ENCODE peak calls at places on chromosomes 4 and X, in seven cellular contexts. M, A, E, Q, D, X and V are unnamed samples. For H3K4me1, the result is how much of the 10 kb centered on the place peaks cover.

GRCh38 chrX:137600769-137601168 is 34.8 kb downstream of the ZIC3 start:
- DNase-seq in M (no peak), A (no peak), E (no peak), Q (no peak), D (no peak), X (no peak), V (no peak)

GRCh38 chr4:8176547-8177399 is 18.2 kb upstream of the ABLIM2 start:
- DNase-seq in M (peak), A (peak), E (peak), Q (peak), D (peak), X (peak), V (peak)

GRCh38 chr4:18815779-18816173 is 794.2 kb upstream of the LCORL start:
- DNase-seq in M (no peak), A (no peak), E (no peak), Q (no peak), D (no peak), X (no peak), V (no peak)

GRCh38 chrX:102950908-102951866 is 14.1 kb downstream of the RAB40AL start:
- DNase-seq in M (peak), A (peak), E (peak), Q (peak), D (peak), X (peak), V (peak)

GRCh38 chr4:183906486-183906735 is 1.3 kb downstream of the STOX2 start:
- DNase-seq in M (no peak), A (peak), E (no peak), Q (no peak), D (no peak), X (no peak), V (no peak)

GRCh38 chr4:83223781-83224180 is 60.8 kb downstream of the COQ2 start:
- DNase-seq in M (no peak), A (no peak), E (no peak), Q (no peak), D (no peak), X (peak), V (no peak)

GRCh38 chr4:111512081-111512774 is 633.0 kb upstream of the FAM241A start:
- DNase-seq in M (peak), A (peak), E (peak), Q (peak), D (peak), X (peak), V (no peak)

GRCh38 chrX:24306430-24306829 is 7.4 kb downstream of the SUPT20HL2 start:
- DNase-seq in M (no peak), A (no peak), E (no peak), Q (no peak), D (no peak), X (no peak), V (peak)

GRCh38 chr4:37549003-37549402 is 137.2 kb downstream of the RELL1 start:
- DNase-seq in M (peak), A (peak), E (no peak), Q (no peak), D (no peak), X (peak), V (peak)

GRCh38 chr4:108114503-108114902 is 54.2 kb downstream of the LEF1 start:
- DNase-seq in M (no peak), A (no peak), E (peak), Q (no peak), D (no peak), X (no peak), V (no peak)

GRCh38 chr4:151324449-151325319 is 721 bp downstream of the SH3D19 start:
- DNase-seq in M (peak), A (peak), E (peak), Q (peak), D (peak), X (peak), V (no peak)

GRCh38 chrX:47579537-47579936 is 2.7 kb upstream of the TIMP1 start:
- DNase-seq in M (no peak), A (peak), E (peak), Q (peak), D (no peak), X (peak), V (no peak)

GRCh38 chrX:10109695-10110094 is 47.1 kb upstream of the CLCN4 start:
- DNase-seq in M (no peak), A (no peak), E (no peak), Q (no peak), D (no peak), X (no peak), V (no peak)

GRCh38 chrX:135632353-135632752 is 81.1 kb upstream of the CT45A1 start:
- DNase-seq in M (no peak), A (no peak), E (no peak), Q (no peak), D (no peak), X (no peak), V (peak)

GRCh38 chr4:186719925-186720694 is 3.5 kb downstream of the FAT1 start:
- DNase-seq in M (peak), A (peak), E (peak), Q (no peak), D (no peak), X (peak), V (peak)

GRCh38 chr4:122898370-122899150 is 23.8 kb downstream of the NUDT6 start:
- DNase-seq in M (peak), A (peak), E (no peak), Q (peak), D (peak), X (peak), V (no peak)

GRCh38 chr4:7557447-7557846 is 122.7 kb upstream of the PSAPL1 start:
- DNase-seq in M (peak), A (peak), E (peak), Q (peak), D (no peak), X (peak), V (no peak)

GRCh38 chrX:120999413-120999812 is 13.9 kb upstream of the CT47A1 start:
- DNase-seq in M (no peak), A (no peak), E (no peak), Q (no peak), D (no peak), X (no peak), V (no peak)

GRCh38 chrX:1093586-1094538 is 118.6 kb downstream of the CRLF2 start:
- DNase-seq in M (no peak), A (no peak), E (no peak), Q (no peak), D (no peak), X (no peak), V (no peak)

GRCh38 chr4:24924309-24924781 is 11.5 kb upstream of the CCDC149 start:
- DNase-seq in M (no peak), A (peak), E (peak), Q (no peak), D (no peak), X (peak), V (no peak)

GRCh38 chr4:53804719-53805118 is 213.4 kb upstream of the LNX1 start:
- DNase-seq in M (peak), A (no peak), E (peak), Q (no peak), D (peak), X (no peak), V (peak)

GRCh38 chr4:125316391-125316780 is 1.6 kb downstream of the FAT4 start:
- DNase-seq in M (no peak), A (no peak), E (peak), Q (peak), D (no peak), X (no peak), V (no peak)

GRCh38 chr4:112857461-112857860 is 192.0 kb upstream of the ANK2 start:
- DNase-seq in M (no peak), A (peak), E (peak), Q (peak), D (peak), X (peak), V (no peak)

GRCh38 chr4:15753786-15754185 is 24.3 kb upstream of the CD38 start:
- DNase-seq in M (no peak), A (peak), E (no peak), Q (no peak), D (no peak), X (peak), V (no peak)

GRCh38 chr4:110514889-110515479 is 39.0 kb downstream of the ENPEP start:
- DNase-seq in M (no peak), A (peak), E (peak), Q (no peak), D (peak), X (peak), V (peak)

GRCh38 chr4:188032170-188032569 is 36.6 kb downstream of the ZFP42 start:
- DNase-seq in M (no peak), A (no peak), E (no peak), Q (no peak), D (no peak), X (no peak), V (no peak)

GRCh38 chr4:153413827-153414226 is 52.3 kb upstream of the TMEM131L start:
- DNase-seq in M (no peak), A (no peak), E (no peak), Q (no peak), D (no peak), X (no peak), V (no peak)

GRCh38 chr4:153408932-153409331 is 57.2 kb upstream of the TMEM131L start:
- DNase-seq in M (no peak), A (no peak), E (no peak), Q (no peak), D (no peak), X (no peak), V (no peak)

GRCh38 chr4:153407906-153408305 is 58.3 kb upstream of the TMEM131L start:
- DNase-seq in M (no peak), A (no peak), E (no peak), Q (no peak), D (no peak), X (no peak), V (no peak)

GRCh38 chr4:153409412-153409811 is 56.7 kb upstream of the TMEM131L start:
- DNase-seq in M (no peak), A (peak), E (no peak), Q (no peak), D (no peak), X (peak), V (no peak)

DNA sequence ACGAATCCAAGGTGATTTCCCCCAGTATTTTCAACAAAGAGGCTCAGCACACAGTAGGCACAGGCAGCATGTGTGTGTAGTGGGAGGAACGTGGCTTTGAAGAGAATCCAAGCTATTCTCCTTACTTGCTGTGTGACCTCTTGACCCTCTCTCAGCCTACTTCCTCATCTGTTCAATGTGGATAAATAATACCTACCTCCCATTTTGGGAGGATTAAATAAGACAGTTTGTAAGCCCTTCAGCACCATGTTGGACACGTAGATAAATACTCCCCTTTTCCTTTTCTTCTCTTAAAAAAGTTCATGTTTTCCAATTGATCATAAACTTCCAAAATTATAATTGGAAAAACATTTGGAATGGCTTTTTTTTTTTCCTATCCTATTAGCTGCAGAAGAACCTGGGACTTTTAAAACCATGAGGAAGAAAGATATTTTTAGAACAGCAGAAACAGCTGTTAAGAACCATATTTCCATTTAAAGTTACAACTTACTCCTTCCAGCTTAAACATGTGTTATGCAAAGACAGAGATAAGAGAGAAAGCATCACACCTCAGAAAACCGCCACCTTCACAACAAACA is 56.1 kb upstream of the TMEM131L start:
- DNase-seq in M (no peak), A (no peak), E (no peak), Q (no peak), D (no peak), X (peak), V (no peak)
- H3K4me2 ChIP-seq in M (no peak), A (no peak), E (no peak), Q (no peak), D (no peak), X (peak), V (no peak)

DNA sequence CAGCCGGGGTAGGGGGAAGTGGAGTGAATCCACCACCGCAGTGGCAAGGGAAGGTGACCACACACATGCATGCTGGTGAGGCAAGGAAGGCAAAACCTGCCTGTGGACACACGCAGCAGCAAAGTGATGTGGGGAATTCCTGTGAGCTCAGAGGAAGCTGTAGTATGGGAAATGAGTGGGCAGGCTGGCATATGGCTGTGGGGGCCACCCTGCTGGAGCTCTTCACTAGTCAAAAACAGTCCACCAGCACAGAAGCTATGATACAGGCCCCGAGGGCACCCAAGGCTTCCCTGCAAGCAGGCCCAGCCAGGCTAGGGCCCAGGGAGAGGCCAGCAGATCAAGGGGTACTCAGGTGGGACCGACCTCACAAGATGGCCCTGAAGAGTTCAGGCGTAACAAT is 239.1 kb downstream of the CHM start:
- DNase-seq in M (no peak), A (no peak), E (no peak), Q (no peak), D (no peak), X (no peak), V (no peak)
- H3K4me1 ChIP-seq in M (under half), A (under half), E (under half), Q (under half), D (under half), X (under half), V (under half)

GRCh38 chr4:114302472-114302871 is 296.1 kb upstream of the UGT8 start:
- DNase-seq in M (no peak), A (no peak), E (no peak), Q (no peak), D (no peak), X (peak), V (no peak)
- H3K4me2 ChIP-seq in M (no peak), A (no peak), E (no peak), Q (no peak), D (no peak), X (no peak), V (no peak)

DNA sequence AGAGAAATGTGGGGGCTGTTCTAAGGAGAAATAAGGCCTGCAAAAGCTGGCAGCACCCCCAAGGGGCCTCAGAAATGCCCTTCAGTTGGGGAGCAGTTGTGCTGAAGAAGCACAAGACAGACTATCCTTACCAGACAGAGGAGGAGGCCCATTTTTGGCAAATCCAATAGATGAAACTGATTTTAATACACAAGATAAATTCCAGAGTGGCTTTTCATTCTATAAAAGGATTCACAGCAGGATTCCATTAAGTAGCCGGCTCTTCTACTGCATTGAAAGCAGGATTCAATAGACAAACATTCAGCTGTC is 8.1 kb downstream of the SEPTIN6 start:
- DNase-seq in M (no peak), A (no peak), E (no peak), Q (no peak), D (no peak), X (no peak), V (no peak)
- H3K4me1 ChIP-seq in M (under half), A (under half), E (under half), Q (under half), D (under half), X (under half), V (under half)

GRCh38 chr4:109469915-109470314 is 36.3 kb downstream of the SEC24B start:
- DNase-seq in M (no peak), A (no peak), E (no peak), Q (no peak), D (no peak), X (no peak), V (no peak)

GRCh38 chr4:109473824-109474223 is 40.2 kb downstream of the SEC24B start:
- DNase-seq in M (no peak), A (no peak), E (no peak), Q (no peak), D (no peak), X (no peak), V (no peak)

GRCh38 chr4:109472343-109472761 is 38.7 kb downstream of the SEC24B start:
- DNase-seq in M (no peak), A (peak), E (no peak), Q (no peak), D (no peak), X (peak), V (no peak)
- H3K4me2 ChIP-seq in M (peak), A (no peak), E (no peak), Q (peak), D (peak), X (no peak), V (no peak)

GRCh38 chr4:176774852-176775251 is 17.9 kb downstream of the VEGFC start:
- DNase-seq in M (no peak), A (no peak), E (no peak), Q (no peak), D (no peak), X (peak), V (no peak)
- H3K4me1 ChIP-seq in M (under half), A (under half), E (under half), Q (half or more), D (under half), X (under half), V (under half)